ENCODE peak calls at places on chromosomes 11 and 22, in seven cellular contexts. C is transverse colon, N is KG1, E is head of caudate nucleus, H is GDM1, X is fibroblast of the conjunctiva, F is NCI-H1930. M is an unnamed sample.

GRCh38 chr11:44833869-44834452 is 107.2 kb downstream of the TSPAN18 start:
- DNase-seq in E (no peak), F (no peak), N (no peak), H (no peak), C (no peak), X (no peak), M (no peak)

GRCh38 chr22:33710326-33710725 is 209.9 kb downstream of the LARGE1 start:
- DNase-seq in E (no peak), X (no peak), H (no peak), N (no peak), C (no peak), F (no peak), M (no peak)

GRCh38 chr11:77346906-77347603 is 45.6 kb upstream of the GDPD4 start:
- DNase-seq in N (no peak), X (no peak), C (no peak), H (no peak), E (no peak), F (no peak), M (no peak)

GRCh38 chr11:56152333-56152732 is 7.8 kb downstream of the OR8K5 start:
- DNase-seq in N (no peak), X (no peak), E (no peak), F (no peak), H (no peak), C (no peak), M (no peak)

GRCh38 chr11:46898396-46899095 is 19.8 kb downstream of the LRP4 start:
- DNase-seq in C (no peak), E (no peak), H (no peak), N (no peak), F (no peak), X (no peak), M (no peak)

GRCh38 chr22:48039326-48039725 is 1276.9 kb downstream of the TBC1D22A start:
- DNase-seq in C (no peak), H (no peak), F (no peak), N (no peak), X (no peak), E (no peak), M (no peak)

GRCh38 chr11:44793350-44794090 is 66.8 kb downstream of the TSPAN18 start:
- DNase-seq in X (no peak), E (no peak), N (no peak), H (no peak), F (no peak), C (no peak), M (no peak)

GRCh38 chr22:35523167-35523928 is 17.3 kb upstream of the RASD2 start:
- DNase-seq in N (no peak), F (no peak), E (no peak), X (no peak), H (no peak), C (no peak), M (no peak)

GRCh38 chr11:2912038-2912410 is 17.2 kb downstream of the PHLDA2 start:
- DNase-seq in F (no peak), E (no peak), N (no peak), X (no peak), H (no peak), C (no peak), M (no peak)

GRCh38 chr11:78354741-78355705 is 62.6 kb downstream of the GAB2 start:
- DNase-seq in N (no peak), E (no peak), H (no peak), F (peak; percentile 82), X (peak; percentile 64), C (no peak), M (no peak)

GRCh38 chr11:101466352-101466751 is 117.5 kb downstream of the TRPC6 start:
- DNase-seq in H (no peak), N (no peak), X (no peak), F (no peak), E (no peak), C (no peak), M (no peak)

GRCh38 chr11:9688716-9689511 is 25.0 kb downstream of the SWAP70 start:
- DNase-seq in C (no peak), E (peak; percentile 53), N (peak; percentile 39), X (peak; percentile 38), H (peak; percentile 57), F (no peak), M (no peak)

GRCh38 chr11:62144641-62145255 is 20.9 kb downstream of the INCENP start:
- DNase-seq in C (no peak), E (peak; percentile 1), H (no peak), F (no peak), X (no peak), N (no peak), M (no peak)

GRCh38 chr22:49838771-49839717 is 11.4 kb upstream of the BRD1 start:
- DNase-seq in N (peak; percentile 39), C (peak; percentile 61), E (peak; percentile 60), H (peak; percentile 19), F (no peak), X (no peak), M (peak; percentile 93)

GRCh38 chr22:33401291-33401690 is 343.1 kb upstream of the SYN3 start:
- DNase-seq in F (no peak), N (no peak), C (no peak), X (no peak), H (no peak), E (no peak), M (no peak)

GRCh38 chr22:37173709-37174108 is 14.3 kb downstream of the C1QTNF6 start:
- DNase-seq in F (no peak), X (peak; percentile 34), H (no peak), C (no peak), E (no peak), N (no peak), M (no peak)

M was measured in CD8-positive, alpha-beta memory T cell.